ENCODE peak calls at places on chromosomes 7 and 10, in nine cellular contexts. J is SK-N-MC; P is upper lobe of right lung; Q is CD4-positive, CD25-positive, alpha-beta regulatory T cell; M is neural progenitor cell; I is esophagus muscularis mucosa; S is pancreas; V is H9; B is ascending aorta. K is an unnamed sample.

GRCh38 chr7:94412762-94413322 is 18.1 kb downstream of the COL1A2 start:
- DNase-seq in V (no peak), S (no peak), M (no peak), J (no peak), I (no peak), P (no peak), B (no peak), Q (no peak), K (no peak)

GRCh38 chr7:2095533-2095932 is 137.2 kb downstream of the MAD1L1 start:
- DNase-seq in M (no peak), J (no peak), S (no peak), V (no peak), I (no peak), P (no peak), B (no peak), Q (no peak), K (no peak)

GRCh38 chr7:76509931-76510877 is at the start of gene UPK3B:
- DNase-seq in J (no peak), M (peak; percentile 52), S (no peak), B (no peak), V (peak; percentile 73), P (peak; percentile 71), I (no peak), Q (no peak), K (peak; percentile 59)

GRCh38 chr10:13834581-13835286 is 248.0 kb downstream of the PRPF18 start:
- DNase-seq in V (no peak), I (no peak), B (peak; percentile 79), S (no peak), P (no peak), M (peak; percentile 53), Q (no peak), J (no peak), K (no peak)

GRCh38 chr7:149285581-149285975 is 23.6 kb downstream of the ZNF783 start:
- DNase-seq in B (no peak), Q (no peak), S (peak; percentile 23), J (no peak), I (no peak), M (peak; percentile 63), V (no peak), P (no peak), K (no peak)

GRCh38 chr7:159310457-159311171 is 165.9 kb upstream of the VIPR2 start:
- DNase-seq in B (no peak), Q (no peak), J (no peak), P (no peak), S (no peak), I (no peak), V (no peak), M (no peak), K (no peak)

GRCh38 chr7:151918444-151918843 is 37.8 kb upstream of the GALNTL5 start:
- DNase-seq in I (no peak), J (no peak), S (no peak), M (no peak), P (no peak), Q (no peak), V (no peak), B (peak; percentile 38), K (no peak)

GRCh38 chr10:102676916-102677315 is 32.6 kb downstream of the TRIM8 start:
- DNase-seq in I (no peak), J (no peak), S (no peak), V (no peak), B (no peak), M (no peak), Q (no peak), P (no peak), K (no peak)

GRCh38 chr10:123870260-123870659 is 21.3 kb downstream of the CPXM2 start:
- DNase-seq in Q (no peak), I (no peak), B (peak; percentile 37), V (peak; percentile 14), P (no peak), J (no peak), S (no peak), M (no peak), K (no peak)

GRCh38 chr7:34723866-34724490 is 66.0 kb downstream of the NPSR1 start:
- DNase-seq in M (no peak), S (no peak), P (no peak), I (no peak), B (no peak), Q (no peak), J (no peak), V (no peak), K (no peak)

GRCh38 chr10:15046626-15047025 is 2.9 kb downstream of the OLAH start:
- DNase-seq in Q (no peak), P (no peak), B (no peak), M (no peak), J (no peak), V (no peak), S (no peak), I (no peak), K (no peak)

GRCh38 chr10:119395287-119396007 is 147.1 kb downstream of the RGS10 start:
- DNase-seq in V (no peak), J (no peak), M (no peak), I (no peak), Q (no peak), S (no peak), P (no peak), B (no peak), K (no peak)

GRCh38 chr7:25854608-25855497 is 297.1 kb upstream of the NFE2L3 start:
- DNase-seq in V (peak; percentile 92), J (peak; percentile 94), B (peak; percentile 92), M (peak; percentile 97), P (no peak), Q (peak; percentile 25), S (no peak), I (no peak), K (peak; percentile 79)

GRCh38 chr7:149743481-149743880 is 29.9 kb downstream of the ZNF467 start:
- DNase-seq in J (no peak), B (no peak), M (no peak), S (no peak), V (no peak), Q (no peak), I (no peak), P (no peak), K (no peak)

GRCh38 chr10:92594194-92594593 is 1.3 kb downstream of the KIF11 start:
- DNase-seq in Q (peak; percentile 24), J (no peak), I (no peak), M (no peak), P (no peak), S (no peak), V (no peak), B (no peak), K (no peak)

GRCh38 chr10:110413049-110413783 is 84.5 kb upstream of the DUSP5 start:
- DNase-seq in V (no peak), S (no peak), M (no peak), J (no peak), I (no peak), B (no peak), Q (no peak), P (no peak), K (no peak)
- H3K27ac ChIP-seq in V (no peak overlapping the region), S (no peak overlapping the region), M (no peak overlapping the region), J (no peak overlapping the region), I (no peak overlapping the region), B (no peak overlapping the region), Q (peak overlapping the region; percentile 76), P (no peak overlapping the region), K (no peak overlapping the region)

DNA sequence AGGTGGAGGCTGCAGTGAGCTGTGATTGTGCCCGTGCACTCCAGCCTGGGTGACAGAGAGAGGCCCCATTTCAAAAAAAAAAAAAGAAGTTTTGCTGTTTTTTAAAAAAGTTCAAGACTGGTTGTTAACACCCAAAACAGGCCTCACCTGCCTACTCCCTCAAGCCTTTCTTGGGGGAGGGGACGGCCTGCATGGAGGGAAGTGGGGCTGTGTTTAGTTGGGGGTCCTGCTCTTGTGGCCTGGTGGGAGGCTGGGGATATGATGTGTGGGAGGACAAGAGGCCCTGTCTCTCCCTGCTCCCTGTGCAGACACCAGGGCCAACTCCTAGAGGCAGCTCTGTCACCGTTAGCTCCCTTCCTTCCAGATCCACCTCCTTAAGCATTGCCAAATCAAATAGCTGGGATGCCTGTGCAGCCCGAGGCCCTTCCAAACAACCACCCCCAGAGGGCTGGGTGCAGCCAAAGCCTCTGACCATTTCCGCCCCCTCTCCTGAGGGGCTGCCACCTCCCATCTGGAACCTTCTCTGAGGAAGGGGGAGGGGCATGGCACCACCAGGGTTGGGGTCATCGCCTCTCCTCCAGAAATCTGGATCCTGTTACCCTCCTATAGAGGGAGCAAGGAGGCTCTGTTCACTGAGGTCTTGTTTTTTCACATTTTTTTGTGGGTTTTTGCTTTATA is 32.9 kb upstream of the ANKRD2 start:
- DNase-seq in I (no peak), S (no peak), B (peak; percentile 84), Q (no peak), J (no peak), V (peak; percentile 77), M (peak; percentile 47), P (no peak), K (no peak)
- H3K27ac ChIP-seq in I (peak overlapping the region; percentile 49), S (no peak overlapping the region), B (peak overlapping the region; percentile 97), Q (no peak overlapping the region), J (no peak overlapping the region), V (no peak overlapping the region), M (no peak overlapping the region), P (peak overlapping the region; percentile 30), K (peak overlapping the region; percentile 26)

DNA sequence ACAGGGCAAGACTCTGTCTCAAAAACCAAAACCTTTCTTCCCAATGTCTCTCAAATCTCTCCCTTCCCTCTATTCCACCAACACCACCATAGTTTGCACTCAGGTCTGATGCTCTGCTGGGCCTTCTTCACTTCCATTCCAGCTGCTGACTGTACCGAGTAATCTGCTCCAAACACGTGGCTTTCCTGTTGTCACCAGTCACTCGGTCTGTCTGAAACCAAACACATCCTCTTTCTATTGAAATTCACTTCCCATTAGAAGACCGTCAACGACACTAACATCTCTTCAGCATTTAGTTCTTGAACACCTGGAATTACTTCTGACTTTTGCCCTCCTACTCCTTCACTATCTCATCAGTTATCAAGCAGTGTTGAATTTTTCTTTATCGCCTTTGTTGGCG is 4.7 kb upstream of the NRF1 start:
- DNase-seq in B (no peak), V (no peak), Q (no peak), I (no peak), S (no peak), J (no peak), P (no peak), M (no peak), K (no peak)
- H3K27ac ChIP-seq in B (no peak overlapping the region), V (no peak overlapping the region), Q (no peak overlapping the region), I (no peak overlapping the region), S (no peak overlapping the region), J (no peak overlapping the region), P (no peak overlapping the region), M (no peak overlapping the region), K (no peak overlapping the region)

GRCh38 chr7:87473192-87473591 is 2.3 kb downstream of the ABCB4 start:
- DNase-seq in V (no peak), Q (no peak), I (no peak), S (no peak), J (no peak), B (no peak), P (no peak), M (no peak), K (no peak)

GRCh38 chr7:87474533-87475358 is 734 bp downstream of the ABCB4 start:
- DNase-seq in J (no peak), I (no peak), Q (no peak), V (no peak), P (no peak), S (no peak), M (peak; percentile 26), B (peak; percentile 73), K (no peak)

GRCh38 chr7:87475359-87476178 is at the start of gene ABCB4:
- DNase-seq in I (no peak), J (no peak), P (peak; percentile 59), M (peak; percentile 51), V (no peak), B (peak; percentile 64), Q (no peak), S (no peak), K (no peak)

GRCh38 chr7:87474046-87474445 is 1.4 kb downstream of the ABCB4 start:
- DNase-seq in J (no peak), I (no peak), Q (no peak), V (no peak), B (no peak), M (no peak), P (no peak), S (no peak), K (no peak)

GRCh38 chr7:87476179-87476557 is 688 bp upstream of the ABCB4 start:
- DNase-seq in M (no peak), J (no peak), B (no peak), I (no peak), V (no peak), S (no peak), Q (no peak), P (no peak), K (no peak)
- H3K27ac ChIP-seq in M (no peak overlapping the region), J (no peak overlapping the region), B (no peak overlapping the region), I (no peak overlapping the region), V (no peak overlapping the region), S (no peak overlapping the region), Q (no peak overlapping the region), P (no peak overlapping the region), K (peak overlapping the region; percentile 42)